ENCODE peak calls at places on chromosome 1, in four cellular contexts. One of them, this sample, is unnamed.

GRCh38 chr1:17199267-17200044 is 5.5 kb upstream of the PADI1 start:
- DNase-seq in HS-5: no peak
- DNase-seq in WTC11: no peak
- DNase-seq in coronary artery: peak
- DNase-seq in this sample: no peak

GRCh38 chr1:110487676-110488075 is 31.3 kb downstream of the KCNA10 start:
- DNase-seq in HS-5: no peak
- DNase-seq in WTC11: no peak
- DNase-seq in coronary artery: no peak
- DNase-seq in this sample: no peak

GRCh38 chr1:155127672-155128468 is at the start of gene EFNA1:
- DNase-seq in HS-5: no peak
- DNase-seq in WTC11: peak
- DNase-seq in coronary artery: no peak
- DNase-seq in this sample: no peak

GRCh38 chr1:59432531-59433439 is 135.9 kb downstream of the FGGY start:
- DNase-seq in HS-5: no peak
- DNase-seq in WTC11: no peak
- DNase-seq in coronary artery: no peak
- DNase-seq in this sample: no peak

GRCh38 chr1:208093754-208094719 is 150.1 kb downstream of the PLXNA2 start:
- DNase-seq in HS-5: peak
- DNase-seq in WTC11: peak
- DNase-seq in coronary artery: no peak
- DNase-seq in this sample: no peak

GRCh38 chr1:31593770-31594632 is 17.7 kb downstream of the TINAGL1 start:
- DNase-seq in HS-5: peak
- DNase-seq in WTC11: peak
- DNase-seq in coronary artery: peak
- DNase-seq in this sample: no peak

GRCh38 chr1:202938287-202938925 is 11.4 kb upstream of the KLHL12 start:
- DNase-seq in HS-5: no peak
- DNase-seq in WTC11: no peak
- DNase-seq in coronary artery: no peak
- DNase-seq in this sample: no peak

GRCh38 chr1:6870086-6870485 is 84.8 kb downstream of the CAMTA1 start:
- DNase-seq in HS-5: no peak
- DNase-seq in WTC11: no peak
- DNase-seq in coronary artery: no peak
- DNase-seq in this sample: no peak

GRCh38 chr1:36207339-36207738 is 16.9 kb upstream of the THRAP3 start:
- DNase-seq in HS-5: no peak
- DNase-seq in WTC11: peak
- DNase-seq in coronary artery: peak
- DNase-seq in this sample: no peak

GRCh38 chr1:11143907-11144306 is 44.2 kb upstream of the EXOSC10 start:
- DNase-seq in HS-5: no peak
- DNase-seq in WTC11: no peak
- DNase-seq in coronary artery: no peak
- DNase-seq in this sample: no peak

GRCh38 chr1:13607002-13607401 is 23.4 kb downstream of the PDPN start:
- DNase-seq in HS-5: no peak
- DNase-seq in WTC11: no peak
- DNase-seq in coronary artery: no peak
- DNase-seq in this sample: no peak

GRCh38 chr1:18703041-18703621 is 72.5 kb downstream of the PAX7 start:
- DNase-seq in HS-5: no peak
- DNase-seq in WTC11: peak
- DNase-seq in coronary artery: no peak
- DNase-seq in this sample: no peak

GRCh38 chr1:14937288-14937949 is 216.1 kb upstream of the TMEM51 start:
- DNase-seq in HS-5: no peak
- DNase-seq in WTC11: no peak
- DNase-seq in coronary artery: no peak
- DNase-seq in this sample: no peak

GRCh38 chr1:197521118-197521739 is 253.2 kb downstream of the CRB1 start:
- DNase-seq in HS-5: peak
- DNase-seq in WTC11: no peak
- DNase-seq in coronary artery: no peak
- DNase-seq in this sample: no peak

GRCh38 chr1:91529856-91530255 is 29.2 kb downstream of the CDC7 start:
- DNase-seq in HS-5: no peak
- DNase-seq in WTC11: no peak
- DNase-seq in coronary artery: no peak
- DNase-seq in this sample: no peak

GRCh38 chr1:203557390-203557789 is 63.4 kb downstream of the OPTC start:
- DNase-seq in HS-5: peak
- DNase-seq in WTC11: no peak
- DNase-seq in coronary artery: peak
- DNase-seq in this sample: no peak

GRCh38 chr1:53155945-53156344 is 13.5 kb upstream of the SLC1A7 start:
- DNase-seq in HS-5: no peak
- DNase-seq in WTC11: no peak
- DNase-seq in coronary artery: peak
- DNase-seq in this sample: no peak

GRCh38 chr1:160374291-160374690 is 7.4 kb downstream of the NHLH1 start:
- DNase-seq in HS-5: no peak
- DNase-seq in WTC11: no peak
- DNase-seq in coronary artery: no peak
- DNase-seq in this sample: no peak

GRCh38 chr1:218345673-218346390 is 696 bp downstream of the TGFB2 start:
- DNase-seq in HS-5: no peak
- DNase-seq in WTC11: peak
- DNase-seq in coronary artery: peak
- DNase-seq in this sample: no peak

GRCh38 chr1:31244326-31244725 is 4.6 kb upstream of the NKAIN1 start:
- DNase-seq in HS-5: peak
- DNase-seq in WTC11: no peak
- DNase-seq in coronary artery: no peak
- DNase-seq in this sample: no peak

GRCh38 chr1:148160048-148160395 is 7.9 kb upstream of the NBPF11 start:
- DNase-seq in HS-5: no peak
- DNase-seq in WTC11: no peak
- DNase-seq in coronary artery: peak
- DNase-seq in this sample: no peak

GRCh38 chr1:244778356-244778755 is 57.1 kb upstream of the COX20 start:
- DNase-seq in HS-5: peak
- DNase-seq in WTC11: no peak
- DNase-seq in coronary artery: no peak
- DNase-seq in this sample: peak

GRCh38 chr1:72109916-72110315 is 172.4 kb downstream of the NEGR1 start:
- DNase-seq in HS-5: no peak
- DNase-seq in WTC11: no peak
- DNase-seq in coronary artery: no peak
- DNase-seq in this sample: no peak

GRCh38 chr1:202811296-202812175 is 782 bp downstream of the PCAT6 start:
- DNase-seq in HS-5: no peak
- DNase-seq in WTC11: peak
- DNase-seq in coronary artery: no peak
- DNase-seq in this sample: no peak

GRCh38 chr1:39696448-39696847 is 5.2 kb upstream of the HPCAL4 start:
- DNase-seq in HS-5: no peak
- DNase-seq in WTC11: no peak
- DNase-seq in coronary artery: no peak
- DNase-seq in this sample: no peak

GRCh38 chr1:32701421-32701911 is 1.1 kb downstream of the SYNC start:
- DNase-seq in HS-5: no peak
- DNase-seq in WTC11: no peak
- DNase-seq in coronary artery: no peak
- DNase-seq in this sample: no peak

GRCh38 chr1:228277491-228278431 is 69.9 kb downstream of the OBSCN start:
- DNase-seq in HS-5: no peak
- DNase-seq in WTC11: no peak
- DNase-seq in coronary artery: peak
- DNase-seq in this sample: no peak

GRCh38 chr1:58816072-58816746 is 32.4 kb upstream of the JUN start:
- DNase-seq in HS-5: peak
- DNase-seq in WTC11: peak
- DNase-seq in coronary artery: peak
- DNase-seq in this sample: no peak

GRCh38 chr1:2466834-2467554 is 9.1 kb upstream of the PLCH2 start:
- DNase-seq in HS-5: no peak
- DNase-seq in WTC11: peak
- DNase-seq in coronary artery: no peak
- DNase-seq in this sample: no peak

GRCh38 chr1:67361646-67362045 is 54.0 kb downstream of the IL12RB2 start:
- DNase-seq in HS-5: no peak
- DNase-seq in WTC11: no peak
- DNase-seq in coronary artery: no peak
- DNase-seq in this sample: no peak

GRCh38 chr1:67429528-67430357 is 459 bp downstream of the SERBP1 start:
- DNase-seq in HS-5: no peak
- DNase-seq in WTC11: no peak
- DNase-seq in coronary artery: peak
- DNase-seq in this sample: no peak

GRCh38 chr1:224052767-224053166 is 61.1 kb upstream of the FBXO28 start:
- DNase-seq in HS-5: no peak
- DNase-seq in WTC11: no peak
- DNase-seq in coronary artery: no peak
- DNase-seq in this sample: no peak

GRCh38 chr1:173870252-173871075 is 2.3 kb downstream of the ZBTB37 start:
- DNase-seq in HS-5: no peak
- DNase-seq in WTC11: no peak
- DNase-seq in coronary artery: no peak
- DNase-seq in this sample: no peak

GRCh38 chr1:149848340-149848771 is 51.0 kb upstream of the BOLA1 start:
- DNase-seq in HS-5: no peak
- DNase-seq in WTC11: no peak
- DNase-seq in coronary artery: no peak
- DNase-seq in this sample: no peak

GRCh38 chr1:155919801-155920200 is 8.7 kb upstream of the RIT1 start:
- DNase-seq in HS-5: no peak
- DNase-seq in WTC11: no peak
- DNase-seq in coronary artery: no peak
- DNase-seq in this sample: no peak